ENCODE peak calls at places on chromosomes 6 and 20, in six cellular contexts. K is AG04450, I is spleen, Y is brain microvascular endothelial cell, A is Panc1, G is ovary. F is an unnamed sample.

GRCh38 chr6:76764057-76764456 is 691.6 kb upstream of the IMPG1 start:
- DNase-seq in K (no peak), I (no peak), Y (no peak), A (no peak), G (no peak), F (no peak)

GRCh38 chr6:29696147-29697129 is 15.5 kb upstream of the ZFP57 start:
- DNase-seq in K (no peak), I (no peak), Y (peak), A (no peak), G (no peak), F (no peak)

GRCh38 chr6:121335111-121336008 is 1.1 kb upstream of the TBC1D32 start:
- DNase-seq in K (no peak), I (no peak), Y (no peak), A (no peak), G (no peak), F (peak)

GRCh38 chr6:5681480-5681879 is 325.2 kb downstream of the NRN1 start:
- DNase-seq in K (no peak), I (no peak), Y (no peak), A (no peak), G (no peak), F (no peak)

GRCh38 chr6:97630592-97630991 is 347.6 kb upstream of the MMS22L start:
- DNase-seq in K (no peak), I (no peak), Y (peak), A (no peak), G (no peak), F (peak)

GRCh38 chr6:100257661-100258395 is 206.9 kb downstream of the SIM1 start:
- DNase-seq in K (peak), I (no peak), Y (peak), A (peak), G (no peak), F (peak)

GRCh38 chr6:75306074-75306473 is 21.5 kb upstream of the TMEM30A start:
- DNase-seq in K (no peak), I (no peak), Y (peak), A (no peak), G (no peak), F (no peak)

GRCh38 chr6:129853996-129854711 is 7.0 kb downstream of the TMEM244 start:
- DNase-seq in K (no peak), I (no peak), Y (peak), A (no peak), G (no peak), F (no peak)

GRCh38 chr6:37583261-37583660 is 83.6 kb upstream of the CCDC167 start:
- DNase-seq in K (no peak), I (peak), Y (no peak), A (no peak), G (no peak), F (no peak)

GRCh38 chr6:129705212-129705611 is 4.8 kb downstream of the ARHGAP18 start:
- DNase-seq in K (no peak), I (no peak), Y (no peak), A (no peak), G (no peak), F (no peak)

GRCh38 chr6:101011165-101011564 is 130.0 kb upstream of the ASCC3 start:
- DNase-seq in K (no peak), I (no peak), Y (no peak), A (no peak), G (no peak), F (no peak)

GRCh38 chr20:41174373-41174772 is 37.0 kb downstream of the PLCG1 start:
- DNase-seq in K (no peak), I (peak), Y (no peak), A (no peak), G (no peak), F (no peak)

GRCh38 chr6:90940812-90941481 is 354.1 kb upstream of the MAP3K7 start:
- DNase-seq in K (peak), I (no peak), Y (peak), A (peak), G (no peak), F (peak)

GRCh38 chr20:64278319-64278681 is 22.8 kb downstream of the PCMTD2 start:
- DNase-seq in K (no peak), I (no peak), Y (no peak), A (no peak), G (no peak), F (no peak)

GRCh38 chr6:54112171-54112650 is 968 bp downstream of the MLIP start:
- DNase-seq in K (no peak), I (no peak), Y (no peak), A (no peak), G (no peak), F (peak)

GRCh38 chr20:25191051-25191450 is 4.5 kb upstream of the ENTPD6 start:
- DNase-seq in K (no peak), I (no peak), Y (no peak), A (no peak), G (peak), F (no peak)

GRCh38 chr6:71468841-71469750 is 180.5 kb downstream of the OGFRL1 start:
- DNase-seq in K (peak), I (no peak), Y (peak), A (no peak), G (no peak), F (peak)

GRCh38 chr20:58713801-58714339 is 21.3 kb downstream of the NPEPL1 start:
- DNase-seq in K (no peak), I (peak), Y (no peak), A (no peak), G (peak), F (no peak)

GRCh38 chr6:92126088-92126487 is 1293.3 kb downstream of the EPHA7 start:
- DNase-seq in K (no peak), I (no peak), Y (no peak), A (no peak), G (no peak), F (no peak)

GRCh38 chr20:33791959-33792597 is 19.1 kb upstream of the CHMP4B start:
- DNase-seq in K (no peak), I (peak), Y (peak), A (no peak), G (no peak), F (peak)

GRCh38 chr20:44228465-44229258 is 18.1 kb upstream of the OSER1 start:
- DNase-seq in K (no peak), I (no peak), Y (no peak), A (no peak), G (no peak), F (no peak)

GRCh38 chr6:148343028-148343374 is 363 bp downstream of the SASH1 start:
- DNase-seq in K (no peak), I (peak), Y (no peak), A (no peak), G (no peak), F (no peak)

GRCh38 chr6:7706269-7706668 is 19.6 kb upstream of the BMP6 start:
- DNase-seq in K (no peak), I (no peak), Y (no peak), A (no peak), G (no peak), F (no peak)

GRCh38 chr6:106600329-106600728 is 29.0 kb downstream of the RTN4IP1 start:
- DNase-seq in K (no peak), I (no peak), Y (no peak), A (no peak), G (no peak), F (no peak)

GRCh38 chr20:3248167-3248992 is 9.4 kb upstream of the SLC4A11 start:
- DNase-seq in K (no peak), I (peak), Y (no peak), A (no peak), G (no peak), F (peak)

GRCh38 chr20:46349742-46350056 is 41.4 kb upstream of the CDH22 start:
- DNase-seq in K (no peak), I (no peak), Y (no peak), A (no peak), G (no peak), F (no peak)

GRCh38 chr6:57117801-57118200 is 27.8 kb downstream of the ZNF451 start:
- DNase-seq in K (no peak), I (no peak), Y (no peak), A (no peak), G (no peak), F (no peak)

GRCh38 chr6:52995913-52996685 is 1.0 kb upstream of the GSTA4 start:
- DNase-seq in K (peak), I (peak), Y (peak), A (peak), G (peak), F (peak)

GRCh38 chr20:20373046-20373706 is 5.3 kb downstream of the INSM1 start:
- DNase-seq in K (no peak), I (no peak), Y (no peak), A (no peak), G (no peak), F (peak)

GRCh38 chr6:20998748-20999448 is 464.6 kb downstream of the CDKAL1 start:
- DNase-seq in K (no peak), I (no peak), Y (no peak), A (no peak), G (no peak), F (peak)

GRCh38 chr6:158869010-158869603 is 49.9 kb upstream of the EZR start:
- DNase-seq in K (no peak), I (no peak), Y (peak), A (no peak), G (no peak), F (no peak)

GRCh38 chr20:45924391-45925261 is 9.9 kb upstream of the PCIF1 start:
- DNase-seq in K (no peak), I (no peak), Y (peak), A (no peak), G (peak), F (peak)

GRCh38 chr6:89134723-89135122 is 11.1 kb upstream of the PM20D2 start:
- DNase-seq in K (no peak), I (no peak), Y (no peak), A (no peak), G (no peak), F (no peak)

GRCh38 chr20:23205221-23205620 is 119.1 kb upstream of the CD93 start:
- DNase-seq in K (no peak), I (no peak), Y (no peak), A (no peak), G (no peak), F (no peak)
- H3K4me3 ChIP-seq in K (no peak), I (no peak), Y (no peak), A (no peak), G (no peak), F (no peak)

DNA sequence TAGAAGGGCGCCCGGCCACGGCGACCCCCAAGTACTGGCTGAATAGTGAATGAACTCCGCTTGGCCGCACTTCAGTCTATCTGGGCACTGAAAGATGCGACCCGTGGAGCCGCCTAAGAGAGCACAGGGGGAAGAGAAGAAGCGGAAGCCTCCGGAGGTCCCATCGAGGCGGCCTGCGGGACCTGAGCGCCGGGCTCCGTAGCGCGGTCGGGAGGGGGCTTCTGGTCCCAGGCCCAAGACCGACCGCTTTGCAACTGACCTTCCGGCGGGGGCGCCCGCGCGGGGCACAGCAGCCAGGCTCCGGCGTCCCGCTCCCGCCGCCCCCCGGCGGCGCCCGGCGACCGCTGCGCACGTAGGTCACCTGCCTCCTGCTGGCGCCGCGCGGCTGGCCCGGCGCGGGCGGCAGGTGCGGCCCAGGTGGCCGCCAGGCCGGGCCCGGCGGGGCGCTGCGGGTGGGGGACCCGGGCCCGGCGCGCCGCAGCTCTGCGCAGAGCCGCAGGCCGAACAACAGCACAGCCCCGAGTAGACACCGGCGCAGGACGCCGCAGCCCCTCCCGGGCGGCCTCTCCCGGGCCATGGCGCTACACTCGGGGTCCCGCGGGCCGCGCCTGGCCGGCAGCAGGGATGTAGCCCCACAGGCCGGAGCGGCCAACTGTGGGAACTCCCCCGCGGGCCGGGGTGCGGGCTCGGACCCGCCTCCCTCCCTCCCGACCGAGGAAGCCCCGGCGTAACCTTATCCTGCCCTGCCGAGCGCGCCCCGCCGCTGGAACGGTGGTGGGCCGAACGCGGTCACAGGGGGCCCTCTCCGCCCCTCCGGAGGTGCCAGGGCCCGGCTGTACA is at the start of gene METTL24:
- DNase-seq in K (no peak), I (no peak), Y (no peak), A (no peak), G (peak), F (no peak)
- TF ChIP-seq CTCF in K (no peak), I (no peak), Y (no peak), A (peak), G (no peak), F (no peak)

GRCh38 chr6:33432546-33432945 is 12.7 kb downstream of the SYNGAP1 start:
- DNase-seq in K (no peak), I (no peak), Y (no peak), A (no peak), G (no peak), F (no peak)
- H3K4me3 ChIP-seq in K (no peak), I (no peak), Y (no peak), A (no peak), G (no peak), F (no peak)

GRCh38 chr6:135411849-135412248 is 85.7 kb downstream of the AHI1 start:
- DNase-seq in K (no peak), I (no peak), Y (no peak), A (no peak), G (no peak), F (no peak)

GRCh38 chr6:135410856-135411255 is 86.7 kb downstream of the AHI1 start:
- DNase-seq in K (no peak), I (no peak), Y (no peak), A (no peak), G (no peak), F (no peak)

DNA sequence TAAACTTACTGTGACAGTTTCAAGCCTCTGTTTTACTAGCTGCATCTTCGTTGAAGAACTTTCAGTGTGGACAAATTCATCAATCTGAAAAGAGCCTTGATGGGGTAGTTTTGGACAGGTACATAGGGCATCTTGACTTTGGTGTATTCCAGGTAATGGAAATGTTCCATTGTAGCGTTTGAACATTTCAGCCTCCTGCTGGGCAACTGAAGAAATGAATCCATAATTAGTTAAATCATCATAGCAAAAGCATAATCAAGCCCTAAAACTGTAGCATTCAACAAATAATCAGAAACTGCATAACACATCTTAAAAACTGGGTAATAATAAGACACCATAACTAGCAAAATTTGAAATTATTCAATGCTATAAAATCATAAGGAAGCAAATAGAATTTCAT is 86.2 kb downstream of the AHI1 start:
- DNase-seq in K (no peak), I (no peak), Y (no peak), A (no peak), G (no peak), F (no peak)
- TF ChIP-seq CTCF in K (peak), I (no peak), Y (peak), A (peak), G (no peak), F (peak)

GRCh38 chr6:287500-287883 is 4.8 kb upstream of the DUSP22 start:
- DNase-seq in K (no peak), I (no peak), Y (no peak), A (no peak), G (no peak), F (peak)
- H3K4me3 ChIP-seq in K (no peak), I (no peak), Y (no peak), A (no peak), G (no peak), F (no peak)

DNA sequence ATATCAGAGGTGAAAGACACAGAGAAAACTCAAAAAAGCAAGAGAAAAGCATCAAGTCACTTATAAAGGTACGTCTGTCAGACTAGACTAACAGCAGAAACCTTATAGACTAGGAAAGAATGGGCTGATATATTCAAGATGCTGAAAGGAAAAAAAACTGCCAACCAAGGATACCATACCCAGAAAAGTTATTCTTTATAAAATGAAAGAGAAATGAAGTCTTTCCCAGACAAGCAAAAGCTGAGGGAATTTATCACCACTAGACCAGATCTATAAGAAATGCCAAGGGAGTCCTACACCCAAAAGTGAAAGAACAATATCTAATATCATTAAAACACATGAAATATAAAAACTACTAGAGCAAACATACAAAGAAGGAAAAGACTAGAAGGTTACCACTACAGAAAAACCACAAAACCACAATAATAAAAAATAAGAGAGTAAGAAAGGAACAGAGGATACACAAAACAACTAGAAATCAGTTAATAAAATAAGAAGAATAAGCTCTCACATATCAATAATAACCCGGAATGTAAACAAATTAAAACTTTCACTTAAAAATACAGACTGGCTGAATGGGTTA is 6.2 kb downstream of the MOXD1 start:
- DNase-seq in K (no peak), I (no peak), Y (no peak), A (no peak), G (no peak), F (no peak)
- TF ChIP-seq CTCF in K (no peak), I (no peak), Y (no peak), A (no peak), G (no peak), F (no peak)

GRCh38 chr6:48068326-48069191 is 42.4 kb downstream of the PTCHD4 start:
- DNase-seq in K (no peak), I (peak), Y (no peak), A (no peak), G (no peak), F (no peak)
- H3K4me3 ChIP-seq in K (peak), I (no peak), Y (peak), A (peak), G (no peak), F (no peak)

DNA sequence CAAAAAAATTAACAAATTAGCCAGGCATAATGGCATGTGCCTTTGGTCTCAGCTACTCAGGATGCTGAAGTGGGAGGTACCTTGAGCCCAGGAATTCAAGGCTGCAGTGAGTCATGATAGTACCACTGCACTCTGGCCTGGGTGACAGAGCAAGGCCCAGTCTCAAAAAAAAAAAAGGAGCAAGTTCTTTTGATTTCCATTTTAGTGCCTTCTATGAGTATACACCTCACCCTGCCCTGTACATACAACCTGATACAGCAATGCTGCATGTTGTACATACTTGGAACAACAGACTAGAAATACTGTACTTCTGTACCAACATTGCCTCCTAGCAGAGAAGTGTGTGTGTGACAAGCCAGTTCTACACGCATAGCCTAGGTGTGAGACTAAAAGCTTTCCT is 97.3 kb upstream of the CARMIL1 start:
- DNase-seq in K (no peak), I (no peak), Y (no peak), A (no peak), G (no peak), F (peak)
- TF ChIP-seq CTCF in K (no peak), I (no peak), Y (no peak), A (no peak), G (no peak), F (no peak)

DNA sequence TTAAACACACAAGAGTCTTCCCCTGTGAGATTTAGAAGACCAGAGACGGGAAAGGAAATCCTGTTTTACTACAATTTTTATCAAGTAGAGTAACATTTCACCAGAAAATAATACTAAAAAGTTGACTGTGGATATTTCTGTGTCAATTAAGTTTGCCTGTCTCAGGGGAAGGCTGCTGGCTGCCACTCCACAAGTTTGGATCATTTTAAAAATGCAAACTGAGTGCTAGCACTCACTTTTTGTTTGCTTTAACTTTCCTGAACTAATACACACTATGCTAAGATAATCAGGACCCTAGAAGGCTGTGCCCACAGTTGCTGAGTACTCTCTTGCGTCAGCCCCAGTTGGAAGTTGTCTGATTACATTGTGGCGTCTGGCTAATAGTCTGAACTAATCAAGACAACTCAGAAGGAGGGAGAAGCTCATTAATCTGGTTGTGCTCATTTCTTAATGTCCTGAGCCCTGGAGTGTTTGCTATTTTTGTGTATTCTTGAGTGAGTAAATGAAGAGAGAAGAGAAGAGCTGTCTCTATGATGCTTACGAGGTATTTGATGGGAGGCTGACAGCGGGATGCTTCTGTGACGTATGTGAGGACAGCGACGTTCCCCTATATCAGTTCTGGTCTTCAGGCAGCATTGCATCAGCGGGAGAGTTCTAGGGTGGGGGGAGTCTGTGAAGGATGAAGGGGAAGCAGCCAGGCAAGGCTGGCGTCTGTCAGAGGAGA is 664.2 kb downstream of the QKI start:
- DNase-seq in K (no peak), I (no peak), Y (no peak), A (no peak), G (no peak), F (no peak)
- H3K4me3 ChIP-seq in K (no peak), I (no peak), Y (no peak), A (no peak), G (no peak), F (no peak)

F was measured in AG10803.